ENCODE peak calls at places on chromosomes 7 and 10, in nine cellular contexts. L is mammary epithelial cell; H is ureter; D is activated CD4-positive, alpha-beta T cell treated with anti-CD3 and anti-CD28 coated beads, Interleukin-2, amount 50 U/mL, for 1 hour; J is mesothelial cell of epicardium; P is activated T-cell treated with anti-CD3 and anti-CD28 coated beads, Interleukin-2, amount 50 U/mL, for 4 hours; T is GM03348; M is T-cell; K is hepatocyte. R is an unnamed sample.

GRCh38 chr10:132001238-132001977 is 19.7 kb upstream of the BNIP3 start:
- DNase-seq in K (no peak), D (no peak), J (no peak), T (no peak), P (no peak), L (no peak), M (no peak), H (no peak), R (peak)

GRCh38 chr7:36777062-36777461 is 52.8 kb upstream of the AOAH start:
- DNase-seq in H (no peak), L (no peak), T (no peak), J (no peak), D (peak), K (no peak), M (peak), P (no peak), R (no peak)

GRCh38 chr10:33306756-33307519 is 27.5 kb downstream of the NRP1 start:
- DNase-seq in J (no peak), H (no peak), P (no peak), D (no peak), M (no peak), K (peak), L (no peak), T (peak), R (peak)

GRCh38 chr7:40356312-40356711 is 221.5 kb downstream of the SUGCT start:
- DNase-seq in J (no peak), P (no peak), L (no peak), T (peak), H (no peak), K (no peak), D (no peak), M (no peak), R (no peak)

GRCh38 chr7:156984209-156984891 is 26.1 kb downstream of the MNX1 start:
- DNase-seq in K (no peak), H (no peak), P (no peak), J (no peak), L (no peak), M (no peak), T (peak), D (no peak), R (peak)

GRCh38 chr7:144384555-144385245 is 18.8 kb downstream of the NOBOX start:
- DNase-seq in D (no peak), J (no peak), P (peak), K (peak), L (peak), H (peak), M (no peak), T (peak), R (no peak)

GRCh38 chr10:77409697-77410471 is 227.7 kb downstream of the KCNMA1 start:
- DNase-seq in K (peak), L (no peak), J (no peak), M (no peak), D (no peak), H (no peak), T (no peak), P (no peak), R (no peak)

GRCh38 chr10:51574248-51575067 is 124.9 kb downstream of the CSTF2T start:
- DNase-seq in M (no peak), T (no peak), K (no peak), J (no peak), L (no peak), P (no peak), D (no peak), H (no peak), R (no peak)

GRCh38 chr10:34869128-34869836 is 54.2 kb upstream of the PARD3 start:
- DNase-seq in H (no peak), J (no peak), T (no peak), D (no peak), K (no peak), L (no peak), P (no peak), M (no peak), R (no peak)

GRCh38 chr10:52011113-52011512 is 303.0 kb upstream of the DKK1 start:
- DNase-seq in K (no peak), J (no peak), D (no peak), T (peak), M (no peak), H (no peak), L (no peak), P (no peak), R (no peak)

GRCh38 chr7:6730343-6730633 is 23.5 kb upstream of the ZNF12 start:
- DNase-seq in J (no peak), L (no peak), D (no peak), K (peak), M (no peak), T (no peak), H (no peak), P (no peak), R (peak)

GRCh38 chr10:48940372-48940771 is 732 bp upstream of the LRRC18 start:
- DNase-seq in L (no peak), T (no peak), D (no peak), K (no peak), P (no peak), J (no peak), H (no peak), M (no peak), R (no peak)

GRCh38 chr7:90671571-90671970 is 75.5 kb downstream of the CDK14 start:
- DNase-seq in T (no peak), J (no peak), L (no peak), P (no peak), H (no peak), D (no peak), M (no peak), K (no peak), R (no peak)